ENCODE peak calls at places on chromosomes 5 and 9, in five cellular contexts. X, Q, E, U and N are unnamed samples.

GRCh38 chr9:123957168-123957721 is 27.3 kb upstream of the DENND1A start:
- DNase-seq in Q (no peak), X (no peak), U (no peak), E (no peak), N (no peak)

GRCh38 chr5:83077662-83078261 is 415 bp downstream of the XRCC4 start:
- DNase-seq in U (no peak), X (no peak), Q (no peak), E (no peak), N (peak)

GRCh38 chr5:92401492-92401891 is 1018.4 kb upstream of the ARRDC3 start:
- DNase-seq in E (no peak), Q (no peak), U (no peak), X (no peak), N (no peak)

GRCh38 chr5:169706758-169707450 is 69.8 kb downstream of the DOCK2 start:
- DNase-seq in U (no peak), Q (no peak), E (no peak), X (no peak), N (no peak)

GRCh38 chr5:150783422-150783928 is 4.9 kb downstream of the SMIM3 start:
- DNase-seq in Q (no peak), E (peak), U (peak), X (no peak), N (peak)

GRCh38 chr5:122126711-122127385 is 2.5 kb upstream of the ZNF474 start:
- DNase-seq in E (no peak), U (no peak), X (no peak), Q (no peak), N (no peak)

GRCh38 chr5:96941140-96941539 is 5.3 kb downstream of the LNPEP start:
- DNase-seq in E (no peak), U (no peak), Q (no peak), X (no peak), N (no peak)

GRCh38 chr9:32663741-32664140 is 28.3 kb upstream of the TAF1L start:
- DNase-seq in Q (no peak), X (no peak), U (no peak), E (no peak), N (no peak)

GRCh38 chr9:71285191-71285656 is 163.8 kb upstream of the TRPM3 start:
- DNase-seq in E (no peak), X (no peak), U (no peak), Q (no peak), N (peak)

GRCh38 chr9:98764351-98764750 is 32.0 kb downstream of the ANKS6 start:
- DNase-seq in U (no peak), E (no peak), Q (no peak), X (no peak), N (no peak)

GRCh38 chr5:115352571-115352970 is 56.1 kb upstream of the CCDC112 start:
- DNase-seq in U (no peak), E (no peak), X (no peak), Q (no peak), N (no peak)

GRCh38 chr5:89246252-89246651 is 363.3 kb upstream of the MEF2C start:
- DNase-seq in Q (no peak), U (no peak), X (no peak), E (no peak), N (no peak)

GRCh38 chr5:164433471-164433870 is 928.1 kb downstream of the MAT2B start:
- DNase-seq in E (no peak), Q (no peak), X (no peak), U (no peak), N (no peak)

GRCh38 chr9:132973713-132974112 is 4.8 kb upstream of the GFI1B start:
- DNase-seq in U (no peak), X (no peak), E (no peak), Q (no peak), N (no peak)

GRCh38 chr9:116687762-116688160 is 656 bp downstream of the TRIM32 start:
- DNase-seq in U (no peak), X (no peak), E (no peak), Q (no peak), N (no peak)

GRCh38 chr5:67677422-67677970 is 480.9 kb upstream of the CD180 start:
- DNase-seq in U (no peak), X (no peak), E (no peak), Q (no peak), N (no peak)

GRCh38 chr9:108105885-108106284 is 616.3 kb upstream of the KLF4 start:
- DNase-seq in X (no peak), U (no peak), E (no peak), Q (peak), N (no peak)

GRCh38 chr9:110142253-110142652 is 65.7 kb downstream of the C9orf152 start:
- DNase-seq in U (no peak), E (no peak), X (no peak), Q (no peak), N (no peak)

GRCh38 chr5:65010841-65011240 is 242.1 kb downstream of the CWC27 start:
- DNase-seq in U (no peak), E (no peak), Q (no peak), X (no peak), N (peak)

GRCh38 chr9:136533775-136534157 is 12.1 kb downstream of the NOTCH1 start:
- DNase-seq in X (peak), E (peak), Q (no peak), U (no peak), N (peak)

DNA sequence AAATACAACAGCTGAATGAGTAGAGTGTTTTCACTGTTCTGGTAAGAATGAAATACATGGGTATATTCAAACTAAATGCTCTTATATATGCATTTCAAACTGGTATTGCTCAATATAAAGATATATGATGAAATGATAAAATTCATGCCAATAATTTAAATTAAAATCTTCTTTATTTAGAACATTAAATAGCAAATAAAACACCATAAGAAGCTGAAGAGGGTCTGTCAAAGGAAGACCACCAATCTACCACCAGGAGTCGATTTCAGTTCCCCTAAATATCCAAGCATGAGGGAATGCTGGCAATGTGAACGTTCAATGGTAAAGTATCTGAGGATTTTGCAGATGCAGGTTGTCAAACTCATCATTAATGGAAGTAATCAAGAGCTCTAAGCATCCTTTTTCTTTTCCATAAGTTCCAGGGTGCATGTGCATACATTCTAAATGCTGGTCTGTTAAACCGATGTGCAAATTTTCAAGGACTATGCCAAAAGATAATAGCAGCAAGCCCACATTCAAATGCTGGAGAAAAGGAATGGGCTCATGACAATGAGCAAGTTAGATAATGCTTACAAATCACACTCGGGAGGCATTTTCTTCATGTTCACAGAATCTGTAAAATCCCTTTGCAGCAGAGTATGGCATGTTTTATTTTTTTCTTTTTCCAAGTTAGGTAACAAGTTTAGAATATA is 118.8 kb upstream of the MTAP start:
- DNase-seq in U (no peak), X (no peak), Q (no peak), E (no peak), N (no peak)
- TF ChIP-seq POLR2AphosphoS5 in U (no peak), X (no peak), Q (no peak), E (no peak), N (no peak)

DNA sequence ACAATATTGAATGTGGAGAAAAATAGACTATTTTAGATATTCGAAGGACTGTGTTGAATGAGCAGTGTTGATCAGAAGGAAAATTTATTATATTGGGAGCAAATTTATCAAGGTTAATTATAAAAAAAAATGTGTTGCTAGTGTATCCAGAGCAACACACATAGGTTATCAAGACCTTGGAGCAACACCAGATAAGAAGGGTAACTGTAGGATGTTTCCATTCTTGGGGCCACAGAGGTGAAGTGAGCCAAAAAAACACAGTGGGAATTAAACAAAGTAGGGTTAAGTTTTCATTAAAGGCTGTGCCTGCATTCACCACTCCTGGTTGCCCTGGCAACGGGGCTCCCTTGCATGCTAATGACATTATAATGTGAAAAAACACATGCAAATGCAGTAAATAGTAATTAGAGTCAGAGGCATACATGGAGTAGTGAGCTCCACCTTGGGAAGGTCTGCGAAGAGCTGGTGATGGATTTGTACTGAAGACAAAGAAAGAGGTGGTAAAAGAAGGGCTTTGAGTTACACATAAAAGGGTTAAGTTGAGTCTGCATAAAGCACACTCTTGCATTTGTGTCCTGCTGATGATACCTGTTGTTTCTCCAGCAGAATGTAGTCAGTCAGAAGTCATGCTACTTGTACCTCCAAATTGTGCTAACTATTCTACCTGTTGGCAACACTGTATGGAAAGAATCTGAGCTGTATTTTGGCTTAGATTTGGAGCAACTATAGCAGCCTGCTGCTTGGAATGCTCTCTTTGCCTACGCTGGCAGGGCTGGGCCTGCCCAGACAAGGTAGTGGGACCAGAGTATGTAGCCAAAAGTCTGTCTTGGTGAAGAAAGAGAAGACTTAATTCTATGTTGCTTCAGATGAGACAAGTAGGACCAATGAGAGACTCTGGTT is 59.6 kb downstream of the ATG10 start:
- DNase-seq in E (no peak), U (no peak), X (no peak), Q (no peak), N (no peak)
- TF ChIP-seq POLR2A in E (no peak), U (no peak), X (no peak), Q (no peak), N (no peak)

GRCh38 chr9:127158995-127159801 is 36.8 kb upstream of the ANGPTL2 start:
- DNase-seq in U (peak), Q (no peak), E (peak), X (no peak), N (peak)
- TF ChIP-seq EP300 in U (no peak), Q (no peak), E (no peak), X (no peak), N (peak)

GRCh38 chr9:92738661-92739081 is 26.0 kb downstream of the BICD2 start:
- DNase-seq in E (peak), X (no peak), U (peak), Q (no peak), N (no peak)
- TF ChIP-seq POLR2AphosphoS5 in E (no peak), X (no peak), U (no peak), Q (no peak), N (no peak)

GRCh38 chr9:122159026-122159924 is at the start of the genes MORN5 and NDUFA8:
- DNase-seq in X (peak), E (peak), Q (peak), U (peak), N (peak)
- TF ChIP-seq POLR2A in X (no peak), E (no peak), Q (peak), U (no peak), N (peak)

DNA sequence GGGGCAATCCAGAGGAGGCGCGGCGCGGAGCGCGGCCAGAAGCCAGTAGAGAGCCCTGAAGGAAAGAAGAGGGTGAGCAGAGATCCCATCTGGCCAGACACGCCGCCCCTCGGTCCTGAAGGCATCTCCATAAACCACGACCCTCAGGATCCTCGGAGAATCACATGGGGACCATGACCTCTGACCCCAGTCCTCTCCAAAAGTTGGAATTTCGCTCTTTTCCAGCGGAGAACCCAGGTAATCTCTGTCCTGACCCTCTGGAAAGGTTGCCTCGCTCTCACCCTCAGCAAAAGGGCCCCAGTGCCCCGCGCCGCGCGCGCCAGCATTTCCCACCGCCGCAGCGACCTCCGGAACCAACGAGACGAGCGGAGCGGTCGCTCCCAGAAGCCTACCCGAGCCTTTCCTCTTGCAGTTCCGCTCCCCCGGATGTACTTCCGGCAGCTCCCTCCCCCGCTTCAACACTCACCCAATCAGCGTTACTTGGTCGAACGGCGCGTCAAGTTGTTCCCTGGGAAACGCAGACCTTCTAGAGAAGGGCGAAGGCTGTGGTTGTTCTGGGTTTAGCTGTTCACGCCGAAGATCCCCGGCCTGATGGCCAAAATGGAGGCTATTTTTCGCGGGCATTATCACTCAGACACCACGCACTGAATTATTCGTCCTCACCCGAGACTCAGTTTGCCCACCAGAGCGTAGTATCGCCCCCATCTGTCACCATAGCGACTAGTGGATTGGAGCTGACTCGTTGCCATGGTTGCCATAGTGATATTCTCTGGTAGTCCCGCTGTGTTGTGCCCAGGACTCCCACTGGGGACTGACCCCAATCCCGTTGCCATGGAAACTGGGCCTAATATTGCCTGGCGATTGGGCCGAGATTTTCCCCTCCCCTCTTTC is at the start of gene STOML2:
- DNase-seq in X (peak), U (peak), E (peak), Q (peak), N (peak)
- TF ChIP-seq EP300 in X (no peak), U (no peak), E (no peak), Q (no peak), N (no peak)